ENCODE peak calls at places on chromosomes 12 and 14, in four cellular contexts. H is suprapubic skin, F is MCF 10A, Q is cardiac fibroblast. N is an unnamed sample.

GRCh38 chr12:5661820-5662219 is 229.9 kb downstream of the NTF3 start:
- DNase-seq in H (no peak), F (no peak), Q (no peak), N (no peak)

GRCh38 chr12:65195387-65196055 is 26.1 kb downstream of the LEMD3 start:
- DNase-seq in H (no peak), F (no peak), Q (no peak), N (no peak)

GRCh38 chr12:66398931-66399625 is 96.8 kb downstream of the HELB start:
- DNase-seq in H (no peak), F (peak), Q (peak), N (no peak)

GRCh38 chr12:101490286-101490920 is 15.3 kb downstream of the SPIC start:
- DNase-seq in H (no peak), F (peak), Q (peak), N (no peak)

GRCh38 chr12:131040491-131040890 is 86.8 kb downstream of the ADGRD1 start:
- DNase-seq in H (no peak), F (no peak), Q (no peak), N (no peak)

GRCh38 chr12:117874842-117875434 is 93.9 kb downstream of the KSR2 start:
- DNase-seq in H (peak), F (peak), Q (peak), N (peak)

GRCh38 chr12:50039151-50039835 is 14.0 kb upstream of the RACGAP1 start:
- DNase-seq in H (peak), F (peak), Q (peak), N (peak)

GRCh38 chr14:75979071-75979571 is 2.7 kb downstream of the TGFB3 start:
- DNase-seq in H (no peak), F (peak), Q (peak), N (no peak)

GRCh38 chr14:55256586-55256985 is 14.6 kb upstream of the FBXO34 start:
- DNase-seq in H (no peak), F (no peak), Q (no peak), N (no peak)

GRCh38 chr12:56110571-56110970 is 5.9 kb upstream of the RPL41 start:
- DNase-seq in H (no peak), F (peak), Q (no peak), N (no peak)

GRCh38 chr12:104115587-104115975 is 22.4 kb downstream of the NFYB start:
- DNase-seq in H (no peak), F (no peak), Q (no peak), N (no peak)

GRCh38 chr12:106301611-106302321 is 767 bp upstream of the TCP11L2 start:
- DNase-seq in H (no peak), F (peak), Q (peak), N (no peak)

GRCh38 chr12:26135010-26135420 is 10.2 kb upstream of the BHLHE41 start:
- DNase-seq in H (no peak), F (peak), Q (no peak), N (no peak)

GRCh38 chr14:58760121-58760520 is 122.4 kb downstream of the DACT1 start:
- DNase-seq in H (no peak), F (no peak), Q (no peak), N (no peak)

GRCh38 chr12:125100551-125101434 is 35.6 kb downstream of the AACS start:
- DNase-seq in H (no peak), F (no peak), Q (no peak), N (no peak)

GRCh38 chr12:19287302-19287701 is 152.0 kb upstream of the AEBP2 start:
- DNase-seq in H (no peak), F (no peak), Q (peak), N (no peak)

GRCh38 chr12:19285793-19286448 is 153.4 kb upstream of the AEBP2 start:
- DNase-seq in H (no peak), F (no peak), Q (no peak), N (no peak)

GRCh38 chr12:19288161-19288560 is 151.1 kb upstream of the AEBP2 start:
- DNase-seq in H (no peak), F (no peak), Q (no peak), N (no peak)

GRCh38 chr12:19284658-19285057 is 154.6 kb upstream of the AEBP2 start:
- DNase-seq in H (no peak), F (no peak), Q (no peak), N (no peak)

GRCh38 chr12:19288603-19289244 is 150.6 kb upstream of the AEBP2 start:
- DNase-seq in H (no peak), F (peak), Q (peak), N (no peak)
- TF ChIP-seq CTCF in H (peak), F (peak), Q (peak), N (peak)

GRCh38 chr14:22886500-22887259 is 3.7 kb downstream of the REM2 start:
- DNase-seq in H (peak), F (peak), Q (peak), N (peak)
- TF ChIP-seq CTCF in H (no peak), F (no peak), Q (no peak), N (peak)

GRCh38 chr12:31035226-31035625 is 38.4 kb upstream of the DDX11 start:
- DNase-seq in H (no peak), F (no peak), Q (no peak), N (no peak)

GRCh38 chr12:31033681-31034080 is 40.0 kb upstream of the DDX11 start:
- DNase-seq in H (no peak), F (no peak), Q (no peak), N (no peak)

GRCh38 chr12:31034372-31034771 is 39.3 kb upstream of the DDX11 start:
- DNase-seq in H (no peak), F (peak), Q (no peak), N (no peak)

GRCh38 chr12:31031951-31032335 is 41.7 kb upstream of the DDX11 start:
- DNase-seq in H (no peak), F (no peak), Q (no peak), N (no peak)

DNA sequence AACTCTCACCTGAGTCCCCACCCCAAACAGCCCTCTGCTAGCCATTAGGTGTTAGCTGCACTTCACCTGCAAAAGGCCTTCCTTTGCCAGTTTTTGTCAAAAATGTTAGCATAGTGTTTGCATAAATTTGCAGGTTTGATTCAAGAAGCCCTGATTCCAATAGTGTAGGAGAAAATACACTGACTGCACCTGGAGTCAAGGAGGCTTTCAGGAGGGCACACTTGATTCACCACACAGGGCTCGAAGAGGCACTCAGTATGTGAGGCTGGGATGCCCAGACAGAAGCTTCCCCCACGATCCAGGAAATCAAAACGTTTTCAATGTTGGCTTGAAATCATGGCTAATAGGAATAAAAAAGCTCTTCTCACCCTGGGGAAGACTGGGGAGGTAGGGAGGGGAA is 40.5 kb upstream of the DDX11 start:
- DNase-seq in H (no peak), F (no peak), Q (no peak), N (no peak)
- TF ChIP-seq CTCF in H (no peak), F (no peak), Q (no peak), N (no peak)

GRCh38 chr14:34691173-34691572 is 23.2 kb downstream of the CFL2 start:
- DNase-seq in H (no peak), F (no peak), Q (no peak), N (no peak)

GRCh38 chr14:34692348-34692747 is 22.0 kb downstream of the CFL2 start:
- DNase-seq in H (no peak), F (no peak), Q (no peak), N (no peak)

GRCh38 chr14:34688470-34689206 is 25.8 kb downstream of the CFL2 start:
- DNase-seq in H (no peak), F (no peak), Q (no peak), N (no peak)

GRCh38 chr14:34692898-34693227 is 21.5 kb downstream of the CFL2 start:
- DNase-seq in H (no peak), F (no peak), Q (no peak), N (no peak)

GRCh38 chr14:34693228-34693939 is 21.0 kb downstream of the CFL2 start:
- DNase-seq in H (no peak), F (peak), Q (peak), N (no peak)
- TF ChIP-seq CTCF in H (no peak), F (no peak), Q (no peak), N (no peak)

DNA sequence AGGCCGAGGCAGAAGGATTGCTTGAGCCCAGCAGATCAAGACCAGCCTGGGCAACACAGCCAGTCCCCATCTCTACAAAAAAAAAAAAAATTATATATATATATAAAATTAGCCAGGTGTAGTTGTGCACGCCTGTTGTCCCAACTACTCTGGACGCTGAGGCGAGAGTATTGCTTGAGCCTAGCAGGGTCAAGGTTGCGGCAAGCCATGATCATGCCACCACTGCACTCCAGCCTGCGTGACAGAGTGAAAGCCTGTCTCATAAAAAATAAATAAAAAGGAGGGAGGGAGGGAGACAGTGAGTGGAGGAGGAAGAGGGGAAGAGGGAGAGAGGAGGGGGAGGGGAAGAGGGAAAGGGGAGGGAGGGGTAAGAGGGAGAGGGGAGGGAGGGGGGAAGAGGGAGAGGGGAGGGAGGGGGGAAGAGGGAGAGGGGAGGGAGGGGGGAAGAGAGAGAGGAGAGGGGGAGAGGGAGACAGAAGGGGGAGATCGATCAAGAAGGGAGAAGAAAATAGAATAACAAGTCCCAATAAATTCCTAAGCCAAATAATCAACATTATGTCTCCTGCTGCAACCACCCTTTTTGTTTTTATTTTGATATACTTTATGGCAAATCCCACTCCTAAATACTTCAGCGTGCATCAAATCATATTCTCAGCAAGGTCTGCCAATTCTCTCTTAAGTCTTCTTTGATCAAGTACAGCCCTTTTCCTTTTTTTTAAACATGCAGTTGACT is 163.9 kb downstream of the MED13L start:
- DNase-seq in H (no peak), F (no peak), Q (no peak), N (no peak)
- TF ChIP-seq CTCF in H (no peak), F (no peak), Q (no peak), N (no peak)

DNA sequence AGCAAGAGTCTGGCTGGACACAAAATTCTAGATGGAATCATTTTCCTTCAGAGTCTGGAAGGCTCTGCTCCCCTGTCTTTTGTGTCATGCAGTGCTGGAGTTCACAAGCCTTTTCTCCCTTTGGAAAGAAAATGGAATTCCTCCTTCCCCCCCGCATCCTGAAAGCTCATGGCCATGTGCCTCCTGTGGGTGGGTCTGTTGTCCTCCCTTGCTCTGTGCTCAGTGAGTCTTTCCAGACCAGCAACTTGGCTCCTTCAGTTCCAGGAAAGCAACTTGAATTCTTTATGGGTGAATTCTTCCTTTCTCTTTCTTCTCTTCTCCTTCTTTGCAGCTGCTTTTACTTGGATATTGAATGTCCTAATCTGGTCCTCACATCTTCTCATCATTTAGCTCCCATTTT is 70.2 kb downstream of the TUNAR start:
- DNase-seq in H (no peak), F (no peak), Q (no peak), N (no peak)
- TF ChIP-seq CTCF in H (no peak), F (no peak), Q (no peak), N (no peak)

GRCh38 chr12:133080051-133080618 is 588 bp upstream of the ZNF140 start:
- DNase-seq in H (peak), F (peak), Q (peak), N (peak)
- TF ChIP-seq CTCF in H (no peak), F (no peak), Q (no peak), N (no peak)

GRCh38 chr14:73458219-73458976 is at the start of gene NUMB:
- DNase-seq in H (peak), F (peak), Q (peak), N (peak)
- TF ChIP-seq CTCF in H (no peak), F (no peak), Q (no peak), N (peak)

GRCh38 chr14:87049886-87050820 is 942.8 kb downstream of the GALC start:
- DNase-seq in H (no peak), F (peak), Q (peak), N (no peak)
- TF ChIP-seq CTCF in H (peak), F (peak), Q (peak), N (peak)